ENCODE peak calls at places on chromosomes 3 and 15, in ten cellular contexts. One of them, this sample, is unnamed.

GRCh38 chr3:14128724-14129123 is 3.9 kb downstream of the TMEM43 start:
- DNase-seq in tibial nerve: no peak
- DNase-seq in body of pancreas: no peak
- DNase-seq in IMR-90: no peak
- DNase-seq in esophagus muscularis mucosa: no peak
- DNase-seq in thyroid gland: no peak
- DNase-seq in esophagus squamous epithelium: no peak
- DNase-seq in gastrocnemius medialis: no peak
- DNase-seq in adrenal gland: no peak
- DNase-seq in heart left ventricle: no peak
- DNase-seq in this sample: no peak

GRCh38 chr3:135172191-135172869 is 377.3 kb downstream of the EPHB1 start:
- DNase-seq in thyroid gland: no peak
- DNase-seq in esophagus muscularis mucosa: no peak
- DNase-seq in tibial nerve: no peak
- DNase-seq in heart left ventricle: no peak
- DNase-seq in gastrocnemius medialis: no peak
- DNase-seq in IMR-90: no peak
- DNase-seq in esophagus squamous epithelium: no peak
- DNase-seq in adrenal gland: no peak
- DNase-seq in body of pancreas: no peak
- DNase-seq in this sample: no peak

GRCh38 chr3:143471705-143472104 is 352.1 kb downstream of the CHST2 start:
- DNase-seq in thyroid gland: no peak
- DNase-seq in body of pancreas: no peak
- DNase-seq in IMR-90: no peak
- DNase-seq in tibial nerve: no peak
- DNase-seq in gastrocnemius medialis: no peak
- DNase-seq in esophagus muscularis mucosa: no peak
- DNase-seq in adrenal gland: no peak
- DNase-seq in esophagus squamous epithelium: no peak
- DNase-seq in heart left ventricle: no peak
- DNase-seq in this sample: no peak

GRCh38 chr15:96252148-96252547 is 78.4 kb upstream of the NR2F2 start:
- DNase-seq in body of pancreas: no peak
- DNase-seq in heart left ventricle: no peak
- DNase-seq in adrenal gland: no peak
- DNase-seq in gastrocnemius medialis: no peak
- DNase-seq in esophagus muscularis mucosa: no peak
- DNase-seq in tibial nerve: no peak
- DNase-seq in IMR-90: no peak
- DNase-seq in thyroid gland: no peak
- DNase-seq in esophagus squamous epithelium: no peak
- DNase-seq in this sample: no peak

GRCh38 chr15:101650145-101650544 is 2.0 kb downstream of the TM2D3 start:
- DNase-seq in esophagus muscularis mucosa: no peak
- DNase-seq in adrenal gland: no peak
- DNase-seq in body of pancreas: no peak
- DNase-seq in esophagus squamous epithelium: no peak
- DNase-seq in thyroid gland: no peak
- DNase-seq in IMR-90: no peak
- DNase-seq in gastrocnemius medialis: no peak
- DNase-seq in heart left ventricle: no peak
- DNase-seq in tibial nerve: no peak
- DNase-seq in this sample: no peak

GRCh38 chr3:101574388-101575156 is 592 bp downstream of the PCNP start:
- DNase-seq in body of pancreas: peak; percentile 66
- DNase-seq in IMR-90: peak; percentile 62
- DNase-seq in esophagus muscularis mucosa: peak; percentile 92
- DNase-seq in gastrocnemius medialis: peak; percentile 46
- DNase-seq in adrenal gland: peak; percentile 73
- DNase-seq in tibial nerve: peak; percentile 51
- DNase-seq in thyroid gland: peak; percentile 72
- DNase-seq in heart left ventricle: no peak
- DNase-seq in esophagus squamous epithelium: no peak
- DNase-seq in this sample: peak; percentile 84

GRCh38 chr15:88469321-88469720 is 1.8 kb downstream of the MRPS11 start:
- DNase-seq in esophagus muscularis mucosa: no peak
- DNase-seq in IMR-90: no peak
- DNase-seq in heart left ventricle: no peak
- DNase-seq in adrenal gland: no peak
- DNase-seq in gastrocnemius medialis: no peak
- DNase-seq in thyroid gland: no peak
- DNase-seq in tibial nerve: no peak
- DNase-seq in body of pancreas: no peak
- DNase-seq in esophagus squamous epithelium: no peak
- DNase-seq in this sample: no peak

GRCh38 chr15:66133247-66133646 is 120.3 kb downstream of the MEGF11 start:
- DNase-seq in heart left ventricle: no peak
- DNase-seq in adrenal gland: peak; percentile 53
- DNase-seq in tibial nerve: no peak
- DNase-seq in IMR-90: no peak
- DNase-seq in thyroid gland: no peak
- DNase-seq in esophagus muscularis mucosa: no peak
- DNase-seq in gastrocnemius medialis: no peak
- DNase-seq in body of pancreas: no peak
- DNase-seq in esophagus squamous epithelium: no peak
- DNase-seq in this sample: no peak

DNA sequence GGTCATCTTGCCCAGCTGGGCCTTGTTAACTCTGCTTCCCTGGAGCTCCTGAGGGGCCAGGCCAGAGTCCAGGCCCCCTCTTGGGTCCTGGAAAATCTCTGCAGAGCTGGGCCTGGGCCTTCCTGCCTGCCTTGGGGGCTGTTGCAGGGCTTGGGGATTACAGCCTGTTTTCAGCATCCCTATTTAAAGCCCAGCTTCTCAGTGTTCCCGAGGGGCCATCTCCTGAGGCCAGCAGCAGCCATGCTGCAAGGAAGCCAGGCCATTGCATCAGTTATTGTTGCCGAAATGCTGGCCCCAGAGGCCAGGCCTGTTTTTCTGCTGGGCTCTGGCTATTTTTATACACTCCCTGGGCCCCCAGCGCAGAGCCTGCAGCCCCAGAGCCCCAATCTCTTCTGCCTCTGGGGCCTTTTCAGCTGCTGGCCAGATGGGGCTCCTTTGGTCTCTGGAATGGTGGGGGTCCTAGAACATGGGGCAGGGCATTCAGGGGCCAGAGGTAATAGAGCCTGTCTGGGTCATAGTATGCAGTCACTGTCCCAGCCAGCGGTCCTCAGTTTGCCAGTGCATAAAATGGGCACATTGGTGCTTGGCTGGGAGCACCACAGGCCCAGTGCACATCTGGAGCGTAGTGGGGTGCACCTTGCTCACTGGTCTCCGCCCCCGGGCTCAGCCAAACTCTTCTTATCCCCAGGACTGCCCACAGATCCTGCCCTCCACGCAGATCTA is 28.5 kb downstream of the PLXNA1 start:
- DNase-seq in esophagus muscularis mucosa: no peak
- DNase-seq in heart left ventricle: no peak
- DNase-seq in adrenal gland: no peak
- DNase-seq in thyroid gland: no peak
- DNase-seq in IMR-90: peak; percentile 31
- DNase-seq in gastrocnemius medialis: peak; percentile 31
- DNase-seq in esophagus squamous epithelium: no peak
- DNase-seq in body of pancreas: no peak
- DNase-seq in tibial nerve: peak; percentile 16
- DNase-seq in this sample: no peak
- H3K36me3 ChIP-seq in esophagus muscularis mucosa: peaks cover 53% of the 10 kb centered on the region
- H3K36me3 ChIP-seq in heart left ventricle: peaks cover 2% of the 10 kb centered on the region
- H3K36me3 ChIP-seq in adrenal gland: peaks cover 36% of the 10 kb centered on the region
- H3K36me3 ChIP-seq in thyroid gland: peaks cover 20% of the 10 kb centered on the region
- H3K36me3 ChIP-seq in IMR-90: peaks cover 51% of the 10 kb centered on the region
- H3K36me3 ChIP-seq in gastrocnemius medialis: no peaks in the 10 kb centered on the region
- H3K36me3 ChIP-seq in esophagus squamous epithelium: peaks cover 25% of the 10 kb centered on the region
- H3K36me3 ChIP-seq in body of pancreas: peaks cover 5% of the 10 kb centered on the region
- H3K36me3 ChIP-seq in tibial nerve: no peaks in the 10 kb centered on the region
- H3K36me3 ChIP-seq in this sample: peaks cover 34% of the 10 kb centered on the region

GRCh38 chr3:120645083-120645800 is 36.8 kb downstream of the HGD start:
- DNase-seq in heart left ventricle: no peak
- DNase-seq in tibial nerve: no peak
- DNase-seq in IMR-90: peak; percentile 22
- DNase-seq in body of pancreas: no peak
- DNase-seq in gastrocnemius medialis: no peak
- DNase-seq in esophagus muscularis mucosa: no peak
- DNase-seq in adrenal gland: no peak
- DNase-seq in esophagus squamous epithelium: no peak
- DNase-seq in thyroid gland: no peak
- DNase-seq in this sample: no peak

GRCh38 chr3:120641696-120642246 is 40.3 kb downstream of the HGD start:
- DNase-seq in body of pancreas: no peak
- DNase-seq in IMR-90: no peak
- DNase-seq in heart left ventricle: no peak
- DNase-seq in tibial nerve: no peak
- DNase-seq in esophagus muscularis mucosa: no peak
- DNase-seq in esophagus squamous epithelium: no peak
- DNase-seq in adrenal gland: no peak
- DNase-seq in thyroid gland: no peak
- DNase-seq in gastrocnemius medialis: no peak
- DNase-seq in this sample: no peak

GRCh38 chr3:120640231-120640630 is 41.8 kb downstream of the HGD start:
- DNase-seq in tibial nerve: no peak
- DNase-seq in esophagus muscularis mucosa: no peak
- DNase-seq in IMR-90: no peak
- DNase-seq in esophagus squamous epithelium: no peak
- DNase-seq in thyroid gland: no peak
- DNase-seq in adrenal gland: no peak
- DNase-seq in heart left ventricle: no peak
- DNase-seq in body of pancreas: no peak
- DNase-seq in gastrocnemius medialis: no peak
- DNase-seq in this sample: no peak

GRCh38 chr3:120646771-120647449 is 35.1 kb downstream of the HGD start:
- DNase-seq in esophagus squamous epithelium: no peak
- DNase-seq in IMR-90: no peak
- DNase-seq in adrenal gland: no peak
- DNase-seq in tibial nerve: no peak
- DNase-seq in gastrocnemius medialis: no peak
- DNase-seq in esophagus muscularis mucosa: no peak
- DNase-seq in heart left ventricle: no peak
- DNase-seq in thyroid gland: no peak
- DNase-seq in body of pancreas: no peak
- DNase-seq in this sample: no peak

DNA sequence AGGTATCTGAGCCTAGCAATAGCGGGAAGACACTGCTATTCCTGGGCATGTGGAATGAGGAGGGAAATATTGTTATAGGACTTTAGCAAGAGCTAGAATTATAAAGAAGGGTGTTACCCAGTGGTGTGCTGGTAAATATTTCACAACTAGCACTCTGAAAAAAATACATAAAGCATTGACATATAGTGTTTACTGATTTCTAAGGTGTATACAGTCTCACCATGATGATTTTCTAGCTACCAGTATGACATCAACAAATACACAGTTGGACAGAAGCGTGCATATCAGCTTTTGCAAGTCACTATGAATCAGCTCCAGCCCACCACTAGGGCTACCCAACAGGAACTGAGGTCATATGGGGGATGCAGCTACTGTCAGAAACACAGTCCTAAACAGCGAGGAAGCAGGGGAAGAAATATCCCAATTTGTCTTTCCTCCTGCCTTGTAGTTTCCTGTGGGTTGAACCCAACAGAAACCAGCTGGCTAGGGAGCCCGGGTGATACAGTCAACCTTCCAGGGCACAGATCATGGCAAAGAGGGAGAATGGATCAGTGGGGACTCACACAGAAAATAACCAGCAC is 39.6 kb downstream of the HGD start:
- DNase-seq in heart left ventricle: no peak
- DNase-seq in thyroid gland: no peak
- DNase-seq in esophagus squamous epithelium: no peak
- DNase-seq in IMR-90: peak; percentile 90
- DNase-seq in adrenal gland: no peak
- DNase-seq in tibial nerve: no peak
- DNase-seq in gastrocnemius medialis: no peak
- DNase-seq in body of pancreas: no peak
- DNase-seq in esophagus muscularis mucosa: no peak
- DNase-seq in this sample: no peak
- TF ChIP-seq POLR2A in heart left ventricle: no peak
- TF ChIP-seq POLR2A in thyroid gland: no peak
- TF ChIP-seq POLR2A in esophagus squamous epithelium: no peak
- TF ChIP-seq POLR2A in IMR-90: no peak
- TF ChIP-seq POLR2A in adrenal gland: no peak
- TF ChIP-seq POLR2A in tibial nerve: no peak
- TF ChIP-seq POLR2A in gastrocnemius medialis: no peak
- TF ChIP-seq POLR2A in body of pancreas: no peak
- TF ChIP-seq POLR2A in esophagus muscularis mucosa: no peak
- TF ChIP-seq POLR2A in this sample: no peak

DNA sequence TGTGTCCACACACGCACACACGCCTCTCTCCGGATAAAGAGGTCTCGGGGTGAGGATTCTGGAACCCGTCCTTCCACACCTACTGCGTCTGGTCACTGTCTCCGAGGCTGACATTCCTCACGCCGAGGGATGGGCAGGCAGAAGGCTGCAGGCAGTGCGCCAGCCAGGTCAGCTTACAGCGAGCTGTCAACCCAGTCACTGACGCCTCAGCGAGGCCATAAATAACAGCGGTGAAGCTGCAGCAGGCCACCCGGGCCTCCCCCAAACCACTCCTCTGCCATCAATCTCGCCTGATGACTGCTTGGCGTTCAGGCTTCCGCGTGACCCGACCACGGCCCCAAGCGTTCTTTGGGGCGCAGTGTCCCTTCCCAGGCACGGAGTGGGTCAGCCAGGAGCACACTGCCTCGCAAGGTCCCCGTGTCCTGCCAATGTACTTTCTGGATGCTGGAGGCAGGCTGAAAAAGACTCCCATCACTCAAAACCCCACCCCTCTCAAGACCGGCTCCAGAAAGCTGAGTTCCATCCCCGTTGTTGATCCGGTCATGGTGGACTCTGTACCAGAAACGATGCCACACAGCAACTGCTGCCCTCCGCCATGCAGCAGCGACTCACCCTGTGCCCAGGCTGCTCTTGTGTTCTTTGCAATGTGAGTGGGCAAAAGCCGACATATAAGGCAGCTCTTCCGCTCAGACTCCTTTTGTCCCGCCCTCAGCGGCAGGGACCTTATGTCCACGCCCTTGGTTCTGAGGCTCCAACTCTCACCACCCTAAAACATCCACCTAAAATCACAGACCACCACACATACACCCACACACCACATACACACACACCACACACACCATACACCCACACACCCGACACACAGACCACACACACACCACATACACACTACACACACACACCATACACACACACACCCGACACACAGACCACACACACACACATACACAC is 27.1 kb downstream of the CPN2 start:
- DNase-seq in body of pancreas: peak; percentile 34
- DNase-seq in tibial nerve: no peak
- DNase-seq in thyroid gland: no peak
- DNase-seq in esophagus muscularis mucosa: peak; percentile 93
- DNase-seq in esophagus squamous epithelium: no peak
- DNase-seq in gastrocnemius medialis: peak; percentile 89
- DNase-seq in adrenal gland: peak; percentile 38
- DNase-seq in heart left ventricle: peak; percentile 91
- DNase-seq in IMR-90: peak; percentile 48
- DNase-seq in this sample: peak; percentile 90
- H3K4me3 ChIP-seq in body of pancreas: no peak overlapping the region
- H3K4me3 ChIP-seq in tibial nerve: peak overlapping the region; percentile 38
- H3K4me3 ChIP-seq in thyroid gland: no peak overlapping the region
- H3K4me3 ChIP-seq in esophagus muscularis mucosa: peak overlapping the region; percentile 40
- H3K4me3 ChIP-seq in esophagus squamous epithelium: peak overlapping the region; percentile 40
- H3K4me3 ChIP-seq in gastrocnemius medialis: peak overlapping the region; percentile 48
- H3K4me3 ChIP-seq in adrenal gland: no peak overlapping the region
- H3K4me3 ChIP-seq in heart left ventricle: peak overlapping the region; percentile 38
- H3K4me3 ChIP-seq in IMR-90: no peak overlapping the region
- H3K4me3 ChIP-seq in this sample: peak overlapping the region; percentile 18

DNA sequence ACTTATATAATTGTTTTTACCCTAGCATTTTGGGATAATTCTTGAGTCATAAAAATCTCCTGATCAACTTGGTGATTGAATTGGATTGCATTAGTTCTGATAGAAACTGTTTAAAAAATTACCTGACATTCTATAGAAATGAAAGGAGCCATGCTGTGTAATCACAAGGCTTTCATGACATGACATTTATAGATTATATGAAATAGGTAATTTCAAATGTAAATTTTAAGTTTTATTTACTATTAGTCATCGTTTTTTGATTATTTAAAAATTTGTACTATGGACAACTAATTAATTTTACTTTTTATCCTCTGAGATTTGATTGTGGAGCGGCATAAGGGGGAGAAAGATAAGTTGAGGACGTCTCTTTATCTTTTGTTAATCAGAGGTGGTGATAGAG is 12.3 kb upstream of the CHD2 start:
- DNase-seq in esophagus muscularis mucosa: no peak
- DNase-seq in esophagus squamous epithelium: no peak
- DNase-seq in IMR-90: no peak
- DNase-seq in gastrocnemius medialis: no peak
- DNase-seq in tibial nerve: no peak
- DNase-seq in heart left ventricle: no peak
- DNase-seq in adrenal gland: no peak
- DNase-seq in thyroid gland: no peak
- DNase-seq in body of pancreas: no peak
- DNase-seq in this sample: no peak
- H3K36me3 ChIP-seq in esophagus muscularis mucosa: peaks cover 60% of the 10 kb centered on the region
- H3K36me3 ChIP-seq in esophagus squamous epithelium: peaks cover 16% of the 10 kb centered on the region
- H3K36me3 ChIP-seq in IMR-90: peaks cover 41% of the 10 kb centered on the region
- H3K36me3 ChIP-seq in gastrocnemius medialis: peaks cover 4% of the 10 kb centered on the region
- H3K36me3 ChIP-seq in tibial nerve: no peaks in the 10 kb centered on the region
- H3K36me3 ChIP-seq in heart left ventricle: peaks cover 18% of the 10 kb centered on the region
- H3K36me3 ChIP-seq in adrenal gland: peaks cover 44% of the 10 kb centered on the region
- H3K36me3 ChIP-seq in thyroid gland: peaks cover 37% of the 10 kb centered on the region
- H3K36me3 ChIP-seq in body of pancreas: peaks cover 7% of the 10 kb centered on the region
- H3K36me3 ChIP-seq in this sample: peaks cover 67% of the 10 kb centered on the region

This sample was measured in sigmoid colon.